ENCODE peak calls at places on chromosomes 4 and X, in nine cellular contexts. D is PC-9, G is mammary epithelial cell, V is MM.1S, K is neural progenitor cell, S is HepG2, M is GM23248, B is K562, R is GM23338. W is an unnamed sample. For H3K4me1, the result is how much of the 10 kb centered on the place peaks cover.

GRCh38 chr4:118813561-118813960 is 22.4 kb downstream of the SEC24D start:
- DNase-seq in D (no peak), G (no peak), V (no peak), K (no peak), S (no peak), M (no peak), B (no peak), R (no peak), W (no peak)

GRCh38 chr4:144627663-144628076 is 18.3 kb upstream of the HHIP start:
- DNase-seq in D (no peak), G (peak), V (no peak), K (no peak), S (no peak), M (no peak), B (no peak), R (no peak), W (peak)

GRCh38 chrX:77451041-77451440 is 3.9 kb downstream of the FGF16 start:
- DNase-seq in D (no peak), G (peak), V (no peak), K (no peak), S (no peak), M (peak), B (no peak), R (no peak), W (peak)

GRCh38 chr4:158121203-158121586 is 51.6 kb downstream of the GASK1B start:
- DNase-seq in D (no peak), G (peak), V (no peak), K (no peak), S (peak), M (peak), B (no peak), R (no peak), W (peak)

GRCh38 chrX:69116077-69116476 is 49.2 kb downstream of the PJA1 start:
- DNase-seq in D (peak), G (peak), V (no peak), K (no peak), S (no peak), M (no peak), B (no peak), R (no peak), W (no peak)

GRCh38 chr4:167339781-167340180 is 105.5 kb upstream of the SPOCK3 start:
- DNase-seq in D (no peak), G (no peak), V (no peak), K (no peak), S (no peak), M (no peak), B (no peak), R (no peak), W (no peak)

GRCh38 chr4:5722328-5722727 is 11.3 kb downstream of the EVC start:
- DNase-seq in D (no peak), G (no peak), V (no peak), K (no peak), S (peak), M (peak), B (no peak), R (no peak), W (peak)

GRCh38 chr4:30903493-30903892 is 183.3 kb downstream of the PCDH7 start:
- DNase-seq in D (no peak), G (peak), V (no peak), K (no peak), S (no peak), M (peak), B (no peak), R (no peak), W (peak)

GRCh38 chr4:186904104-186904503 is 180.4 kb upstream of the FAT1 start:
- DNase-seq in D (no peak), G (peak), V (no peak), K (no peak), S (peak), M (peak), B (no peak), R (no peak), W (peak)

GRCh38 chr4:15778742-15779231 is 659 bp downstream of the CD38 start:
- DNase-seq in D (peak), G (no peak), V (peak), K (no peak), S (no peak), M (peak), B (no peak), R (peak), W (peak)

GRCh38 chr4:24473309-24473721 is 111.0 kb downstream of the DHX15 start:
- DNase-seq in D (no peak), G (peak), V (peak), K (peak), S (no peak), M (peak), B (no peak), R (peak), W (peak)

GRCh38 chr4:6963139-6963611 is 53.5 kb downstream of the TBC1D14 start:
- DNase-seq in D (no peak), G (no peak), V (no peak), K (no peak), S (peak), M (no peak), B (no peak), R (no peak), W (peak)

GRCh38 chr4:40856836-40857362 is 107.1 kb downstream of the NSUN7 start:
- DNase-seq in D (peak), G (peak), V (peak), K (peak), S (no peak), M (peak), B (peak), R (peak), W (peak)

GRCh38 chrX:57104921-57105398 is 16.4 kb downstream of the SPIN2B start:
- DNase-seq in D (no peak), G (no peak), V (no peak), K (peak), S (no peak), M (no peak), B (no peak), R (peak), W (no peak)

GRCh38 chr4:3809028-3809427 is 42.8 kb downstream of the ADRA2C start:
- DNase-seq in D (no peak), G (no peak), V (no peak), K (no peak), S (no peak), M (no peak), B (no peak), R (no peak), W (no peak)

GRCh38 chr4:184898793-184899192 is 73.0 kb upstream of the ACSL1 start:
- DNase-seq in D (no peak), G (peak), V (no peak), K (no peak), S (no peak), M (no peak), B (no peak), R (no peak), W (no peak)

GRCh38 chr4:78926825-78927224 is 12.4 kb downstream of the PAQR3 start:
- DNase-seq in D (no peak), G (no peak), V (no peak), K (no peak), S (no peak), M (no peak), B (no peak), R (no peak), W (no peak)

GRCh38 chrX:154918060-154918483 is 31.9 kb downstream of the F8A1 start:
- DNase-seq in D (peak), G (peak), V (peak), K (peak), S (peak), M (peak), B (peak), R (peak), W (peak)

GRCh38 chrX:153963546-153963945 is 8.1 kb downstream of the HCFC1 start:
- DNase-seq in D (no peak), G (no peak), V (no peak), K (no peak), S (no peak), M (no peak), B (no peak), R (no peak), W (no peak)

GRCh38 chr4:166169111-166169510 is 296.1 kb downstream of the TLL1 start:
- DNase-seq in D (peak), G (peak), V (peak), K (peak), S (peak), M (peak), B (no peak), R (peak), W (no peak)

GRCh38 chr4:83320548-83320947 is 14.1 kb downstream of the HPSE start:
- DNase-seq in D (no peak), G (peak), V (no peak), K (no peak), S (no peak), M (peak), B (no peak), R (no peak), W (no peak)

GRCh38 chr4:139593091-139593564 is 37.1 kb upstream of the SETD7 start:
- DNase-seq in D (no peak), G (peak), V (no peak), K (no peak), S (peak), M (peak), B (no peak), R (peak), W (peak)

GRCh38 chrX:68139791-68140190 is 293.5 kb downstream of the OPHN1 start:
- DNase-seq in D (no peak), G (no peak), V (no peak), K (no peak), S (no peak), M (peak), B (no peak), R (no peak), W (no peak)

GRCh38 chr4:18777190-18777589 is 755.6 kb upstream of the LCORL start:
- DNase-seq in D (no peak), G (no peak), V (no peak), K (no peak), S (no peak), M (no peak), B (no peak), R (no peak), W (no peak)

DNA sequence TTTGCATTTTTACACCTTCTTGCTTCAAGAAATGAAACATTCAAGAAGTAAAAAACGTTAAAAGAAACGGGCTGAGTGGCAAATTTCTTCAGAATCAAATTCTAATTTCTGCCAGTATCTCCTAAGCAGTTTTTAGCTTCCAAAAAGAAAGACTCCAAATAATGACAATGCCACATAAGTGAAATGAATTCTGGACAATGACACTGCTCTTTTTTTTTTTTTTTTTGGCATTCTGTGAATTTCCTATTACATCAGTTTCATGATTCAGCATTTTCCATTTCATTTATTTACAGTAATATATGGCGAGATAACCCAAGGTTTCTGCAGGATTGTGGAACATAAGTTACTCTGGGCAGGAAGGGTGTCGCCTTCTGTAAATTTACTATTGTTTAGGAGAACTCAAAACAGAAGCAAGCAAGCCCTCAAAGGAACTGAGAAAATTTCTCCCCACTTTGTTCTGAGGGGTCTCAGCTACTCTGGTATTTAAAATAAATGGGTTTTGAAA is 1.3 kb downstream of the SEL1L3 start:
- DNase-seq in D (no peak), G (no peak), V (peak), K (no peak), S (no peak), M (peak), B (no peak), R (no peak), W (peak)
- H3K27ac ChIP-seq in D (peak), G (no peak), V (peak), K (no peak), S (no peak), M (peak), B (peak), R (no peak), W (no peak)

GRCh38 chr4:54232151-54232688 is 3.1 kb downstream of the PDGFRA start:
- DNase-seq in D (no peak), G (no peak), V (no peak), K (peak), S (no peak), M (peak), B (no peak), R (peak), W (peak)
- H3K4me1 ChIP-seq in D (under half), G (under half), V (under half), K (under half), S (under half), M (under half), B (under half), R (under half), W (under half)

GRCh38 chr4:121072836-121073362 is 564 bp upstream of the NDNF start:
- DNase-seq in D (no peak), G (no peak), V (peak), K (peak), S (no peak), M (peak), B (no peak), R (peak), W (no peak)
- TF ChIP-seq EZH2 in D (no peak), G (peak), V (no peak), K (no peak), S (no peak), M (no peak), B (no peak), R (peak), W (no peak)

GRCh38 chr4:98716796-98717195 is 58.4 kb upstream of the TSPAN5 start:
- DNase-seq in D (no peak), G (no peak), V (no peak), K (no peak), S (no peak), M (no peak), B (no peak), R (no peak), W (no peak)

GRCh38 chr4:98722000-98722399 is 63.6 kb upstream of the TSPAN5 start:
- DNase-seq in D (no peak), G (peak), V (no peak), K (no peak), S (no peak), M (peak), B (no peak), R (no peak), W (no peak)

DNA sequence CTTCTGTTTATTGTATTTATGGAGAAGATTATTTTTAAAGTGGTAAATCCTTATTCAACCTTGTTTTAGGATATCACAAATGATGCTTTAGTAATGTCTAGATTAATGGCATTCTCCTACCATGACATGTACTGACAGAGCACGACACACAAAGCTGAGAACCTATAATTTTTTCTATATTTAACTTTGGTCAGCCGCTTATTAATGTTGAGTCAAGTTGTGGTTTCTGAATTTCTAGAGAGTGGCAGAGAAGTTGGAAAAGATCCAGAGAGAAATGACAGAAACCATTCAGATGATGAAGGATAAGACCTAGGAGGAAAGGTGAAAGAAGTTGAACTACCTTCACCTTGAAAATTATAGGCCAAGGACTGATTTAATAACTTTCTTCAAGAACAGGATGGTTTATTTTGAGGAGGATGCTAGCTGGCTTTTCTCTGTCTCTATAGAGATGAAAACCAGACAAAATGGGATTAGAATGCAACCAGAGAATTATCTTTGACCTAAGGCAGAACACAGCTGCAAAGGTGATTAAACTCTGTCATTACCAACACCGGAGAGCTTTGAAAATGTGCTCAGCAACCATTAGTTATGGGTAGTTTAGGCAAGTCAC is 62.6 kb upstream of the TSPAN5 start:
- DNase-seq in D (no peak), G (peak), V (no peak), K (no peak), S (no peak), M (peak), B (no peak), R (no peak), W (peak)
- H3K27ac ChIP-seq in D (no peak), G (no peak), V (no peak), K (no peak), S (no peak), M (no peak), B (no peak), R (no peak), W (no peak)

DNA sequence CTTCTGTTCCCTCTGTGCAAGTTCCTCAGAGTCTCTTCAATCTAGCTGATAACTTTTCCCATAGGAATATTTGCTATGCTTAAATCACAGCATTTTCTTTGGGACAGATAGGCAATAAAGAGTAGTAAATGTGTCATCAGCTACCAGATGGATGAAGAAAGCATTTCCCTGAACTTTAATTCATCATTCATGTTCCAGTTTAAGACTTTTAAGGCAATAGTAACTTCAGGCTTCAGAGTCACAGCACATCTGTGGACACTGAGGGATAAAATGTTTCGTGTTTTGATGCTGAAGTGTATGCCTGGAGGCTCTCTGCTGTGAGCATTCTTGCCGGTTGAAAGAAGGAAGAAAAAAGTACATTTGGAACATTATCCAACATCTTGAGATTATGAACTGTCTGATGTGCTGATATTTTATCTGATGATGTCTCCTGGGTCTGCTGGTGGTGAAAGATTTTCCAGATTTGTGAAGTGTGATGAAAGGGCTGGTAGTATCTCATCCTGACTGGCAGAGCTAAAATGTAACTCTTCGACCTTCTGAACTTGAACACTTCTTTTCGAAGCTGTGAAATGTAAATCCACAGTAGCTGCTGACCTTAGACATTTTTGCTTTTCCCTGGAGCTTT is 133.7 kb downstream of the DCLK2 start:
- DNase-seq in D (no peak), G (no peak), V (no peak), K (no peak), S (no peak), M (peak), B (no peak), R (no peak), W (no peak)
- H3K4me1 ChIP-seq in D (under half), G (under half), V (under half), K (under half), S (under half), M (under half), B (under half), R (under half), W (under half)